ENCODE peak calls at places on chromosomes 6 and 20, in five cellular contexts. R, D, S, E and C are unnamed samples.

GRCh38 chr20:52425253-52425652 is 233.7 kb upstream of the ZFP64 start:
- DNase-seq in R (no peak), D (no peak), S (no peak), E (peak; percentile 64), C (no peak)

GRCh38 chr6:153616506-153616905 is 422.5 kb upstream of the OPRM1 start:
- DNase-seq in R (no peak), D (no peak), S (no peak), E (no peak), C (no peak)

GRCh38 chr20:5000263-5001173 is 792 bp downstream of the SLC23A2 start:
- DNase-seq in R (peak; percentile 6), D (peak; percentile 30), S (no peak), E (peak; percentile 30), C (peak; percentile 46)

GRCh38 chr6:147154454-147154853 is 49.8 kb upstream of the STXBP5 start:
- DNase-seq in R (no peak), D (no peak), S (no peak), E (no peak), C (no peak)

GRCh38 chr20:57269148-57269984 is 2.9 kb upstream of the BMP7 start:
- DNase-seq in R (no peak), D (no peak), S (no peak), E (no peak), C (no peak)

GRCh38 chr20:34705383-34706021 is 1.4 kb downstream of the TP53INP2 start:
- DNase-seq in R (no peak), D (peak; percentile 35), S (no peak), E (peak; percentile 66), C (peak; percentile 80)

GRCh38 chr20:38931984-38932383 is 5.8 kb downstream of the FAM83D start:
- DNase-seq in R (no peak), D (no peak), S (no peak), E (no peak), C (no peak)

GRCh38 chr6:29395331-29395730 is at the start of gene OR12D2:
- DNase-seq in R (no peak), D (no peak), S (no peak), E (no peak), C (no peak)

GRCh38 chr6:26071135-26071534 is 16.1 kb upstream of the HFE start:
- DNase-seq in R (no peak), D (no peak), S (no peak), E (no peak), C (peak; percentile 38)

GRCh38 chr20:62011403-62011791 is 54.3 kb downstream of the TAF4 start:
- DNase-seq in R (no peak), D (no peak), S (no peak), E (no peak), C (no peak)

GRCh38 chr6:170032197-170032596 is 258.7 kb downstream of the DLL1 start:
- DNase-seq in R (no peak), D (no peak), S (no peak), E (no peak), C (no peak)

GRCh38 chr20:53736757-53737403 is 143.2 kb upstream of the ZNF217 start:
- DNase-seq in R (no peak), D (no peak), S (no peak), E (peak; percentile 76), C (no peak)
- H3K4me3 ChIP-seq in R (no peak overlapping the region), D (no peak overlapping the region), S (no peak overlapping the region), E (no peak overlapping the region), C (no peak overlapping the region)

GRCh38 chr20:40743172-40743775 is 54.2 kb upstream of the MAFB start:
- DNase-seq in R (no peak), D (no peak), S (no peak), E (no peak), C (no peak)
- H3K9me3 ChIP-seq in R (no peaks in the 10 kb centered on the region), D (no peaks in the 10 kb centered on the region), S (no peaks in the 10 kb centered on the region), E (no peaks in the 10 kb centered on the region), C (no peaks in the 10 kb centered on the region)

GRCh38 chr6:27209659-27210269 is 37.7 kb upstream of the PRSS16 start:
- DNase-seq in R (no peak), D (no peak), S (no peak), E (peak; percentile 26), C (no peak)

GRCh38 chr6:27209167-27209566 is 38.3 kb upstream of the PRSS16 start:
- DNase-seq in R (no peak), D (no peak), S (no peak), E (no peak), C (no peak)

GRCh38 chr6:27213544-27214125 is 33.9 kb upstream of the PRSS16 start:
- DNase-seq in R (no peak), D (no peak), S (no peak), E (peak; percentile 63), C (no peak)

GRCh38 chr6:27216874-27217273 is 30.6 kb upstream of the PRSS16 start:
- DNase-seq in R (no peak), D (no peak), S (no peak), E (no peak), C (no peak)

GRCh38 chr6:27214126-27214601 is 33.3 kb upstream of the PRSS16 start:
- DNase-seq in R (no peak), D (no peak), S (no peak), E (peak; percentile 29), C (no peak)
- H3K4me3 ChIP-seq in R (no peak overlapping the region), D (no peak overlapping the region), S (peak overlapping the region; percentile 39), E (no peak overlapping the region), C (no peak overlapping the region)

GRCh38 chr6:145733207-145733606 is 2.1 kb downstream of the EPM2A start:
- DNase-seq in R (no peak), D (no peak), S (no peak), E (no peak), C (no peak)
- H3K9me3 ChIP-seq in R (no peaks in the 10 kb centered on the region), D (no peaks in the 10 kb centered on the region), S (peaks cover 14% of the 10 kb centered on the region), E (peaks cover 10% of the 10 kb centered on the region), C (no peaks in the 10 kb centered on the region)

GRCh38 chr20:25539742-25540201 is 45.6 kb downstream of the NINL start:
- DNase-seq in R (no peak), D (no peak), S (no peak), E (no peak), C (no peak)
- H3K4me3 ChIP-seq in R (no peak overlapping the region), D (no peak overlapping the region), S (no peak overlapping the region), E (no peak overlapping the region), C (no peak overlapping the region)